ENCODE peak calls at places on chromosome 11, in five cellular contexts. Z is HFFc6, R is astrocyte of the cerebellum, J is thoracic aorta, K is heart right ventricle. U is an unnamed sample.

GRCh38 chr11:8258771-8259170 is 4.9 kb downstream of the LMO1 start:
- DNase-seq in Z (peak), R (peak), J (no peak), K (no peak), U (peak)

GRCh38 chr11:76419896-76420295 is 24.9 kb upstream of the EMSY start:
- DNase-seq in Z (no peak), R (no peak), J (no peak), K (no peak), U (no peak)

GRCh38 chr11:45933131-45933821 is 10.8 kb downstream of the LARGE2 start:
- DNase-seq in Z (peak), R (peak), J (no peak), K (no peak), U (no peak)

GRCh38 chr11:76496174-76496573 is 51.4 kb downstream of the EMSY start:
- DNase-seq in Z (no peak), R (no peak), J (no peak), K (no peak), U (no peak)

GRCh38 chr11:70618471-70619101 is 220.3 kb downstream of the CTTN start:
- DNase-seq in Z (no peak), R (no peak), J (no peak), K (no peak), U (peak)

GRCh38 chr11:62547691-62548281 is 1.2 kb upstream of the AHNAK start:
- DNase-seq in Z (no peak), R (no peak), J (no peak), K (peak), U (no peak)

GRCh38 chr11:288328-289144 is at the start of gene PGGHG:
- DNase-seq in Z (no peak), R (no peak), J (no peak), K (peak), U (no peak)

GRCh38 chr11:128506999-128507591 is 80.3 kb downstream of the ETS1 start:
- DNase-seq in Z (peak), R (peak), J (peak), K (peak), U (peak)

GRCh38 chr11:32088117-32088941 is 2.5 kb upstream of the RCN1 start:
- DNase-seq in Z (peak), R (peak), J (peak), K (peak), U (peak)

GRCh38 chr11:74269161-74269809 is 42.2 kb downstream of the P4HA3 start:
- DNase-seq in Z (no peak), R (no peak), J (no peak), K (no peak), U (no peak)

GRCh38 chr11:134634897-134635831 is 223.1 kb upstream of the B3GAT1 start:
- DNase-seq in Z (no peak), R (no peak), J (no peak), K (no peak), U (no peak)

GRCh38 chr11:75301602-75302345 is 49.7 kb downstream of the ARRB1 start:
- DNase-seq in Z (no peak), R (no peak), J (no peak), K (no peak), U (no peak)

GRCh38 chr11:34053161-34053686 is 1.7 kb downstream of the CAPRIN1 start:
- DNase-seq in Z (peak), R (peak), J (peak), K (peak), U (no peak)

GRCh38 chr11:29634744-29635143 is 382.1 kb downstream of the KCNA4 start:
- DNase-seq in Z (no peak), R (no peak), J (no peak), K (no peak), U (no peak)

GRCh38 chr11:832529-833113 is at the start of gene CD151:
- DNase-seq in Z (no peak), R (no peak), J (no peak), K (peak), U (no peak)

GRCh38 chr11:13258855-13259254 is 18.7 kb upstream of the BMAL1 start:
- DNase-seq in Z (no peak), R (no peak), J (no peak), K (no peak), U (no peak)

GRCh38 chr11:65414776-65415498 is 7.7 kb upstream of the NEAT1 start:
- DNase-seq in Z (no peak), R (no peak), J (no peak), K (no peak), U (no peak)

GRCh38 chr11:110121204-110121603 is 28.0 kb downstream of the ZC3H12C start:
- DNase-seq in Z (peak), R (peak), J (no peak), K (no peak), U (peak)

GRCh38 chr11:85764796-85765195 is 46.1 kb downstream of the SYTL2 start:
- DNase-seq in Z (no peak), R (no peak), J (no peak), K (no peak), U (no peak)

GRCh38 chr11:77125191-77125590 is 2.9 kb upstream of the MYO7A start:
- DNase-seq in Z (no peak), R (no peak), J (no peak), K (no peak), U (no peak)

GRCh38 chr11:99739464-99740089 is 718.8 kb downstream of the CNTN5 start:
- DNase-seq in Z (no peak), R (peak), J (no peak), K (no peak), U (peak)
- TF ChIP-seq CTCF in Z (peak), R (peak), J (peak), K (peak), U (peak)

DNA sequence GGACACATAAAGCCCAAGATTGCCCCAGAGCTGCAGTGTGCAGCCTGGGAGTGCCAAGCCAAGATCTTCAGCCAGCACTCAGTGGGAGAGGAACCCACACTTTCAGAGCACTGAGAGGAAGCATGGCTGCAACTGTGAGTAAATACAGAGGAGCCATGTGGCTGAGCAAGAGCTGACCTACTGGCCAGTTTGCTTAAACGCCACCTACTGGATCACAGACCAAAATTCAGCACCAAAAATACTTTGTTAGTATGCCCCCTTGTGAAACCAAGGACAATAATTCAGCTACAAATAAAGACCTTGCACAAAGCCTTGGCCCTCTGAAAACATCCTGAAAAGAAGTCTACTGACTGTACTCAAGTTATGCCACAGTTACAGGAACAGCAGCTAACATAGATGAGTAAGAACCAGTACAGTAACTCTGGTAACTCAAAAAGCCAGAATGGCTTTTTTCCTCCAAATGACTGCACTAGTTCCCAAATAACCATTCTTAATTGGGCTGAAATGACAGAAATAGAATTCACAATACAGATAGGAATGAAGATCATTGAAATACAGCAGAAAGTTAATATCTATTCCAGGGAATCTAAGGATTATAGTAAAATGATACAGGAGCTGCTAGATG is 10.1 kb upstream of the OR4A15 start:
- DNase-seq in Z (no peak), R (no peak), J (no peak), K (no peak), U (no peak)
- TF ChIP-seq CTCF in Z (peak), R (no peak), J (no peak), K (no peak), U (no peak)

GRCh38 chr11:122882809-122883681 is 486 bp downstream of the JHY start:
- DNase-seq in Z (peak), R (no peak), J (no peak), K (peak), U (no peak)

GRCh38 chr11:122882189-122882808 is at the start of gene JHY:
- DNase-seq in Z (no peak), R (no peak), J (no peak), K (no peak), U (no peak)

GRCh38 chr11:122877732-122878131 is 4.8 kb upstream of the JHY start:
- DNase-seq in Z (no peak), R (no peak), J (no peak), K (no peak), U (no peak)

GRCh38 chr11:122883682-122883981 is 1.1 kb downstream of the JHY start:
- DNase-seq in Z (no peak), R (peak), J (no peak), K (no peak), U (peak)

GRCh38 chr11:122879785-122880184 is 2.8 kb upstream of the JHY start:
- DNase-seq in Z (no peak), R (no peak), J (no peak), K (no peak), U (no peak)
- TF ChIP-seq CTCF in Z (no peak), R (peak), J (no peak), K (no peak), U (peak)

GRCh38 chr11:100677796-100678195 is 9.3 kb upstream of the ARHGAP42 start:
- DNase-seq in Z (no peak), R (no peak), J (no peak), K (no peak), U (no peak)
- TF ChIP-seq CTCF in Z (peak), R (no peak), J (no peak), K (no peak), U (no peak)

GRCh38 chr11:63681208-63682044 is at the start of gene RTN3:
- DNase-seq in Z (peak), R (peak), J (peak), K (peak), U (peak)
- TF ChIP-seq CTCF in Z (no peak), R (peak), J (no peak), K (peak), U (no peak)

GRCh38 chr11:118894192-118894591 is 10.5 kb downstream of the CXCR5 start:
- DNase-seq in Z (no peak), R (no peak), J (no peak), K (no peak), U (no peak)

GRCh38 chr11:118896472-118896913 is 12.8 kb downstream of the CXCR5 start:
- DNase-seq in Z (no peak), R (no peak), J (no peak), K (no peak), U (no peak)

GRCh38 chr11:118896921-118897591 is 13.4 kb downstream of the CXCR5 start:
- DNase-seq in Z (no peak), R (no peak), J (no peak), K (no peak), U (no peak)

GRCh38 chr11:118893662-118894061 is 10.0 kb downstream of the CXCR5 start:
- DNase-seq in Z (no peak), R (no peak), J (no peak), K (no peak), U (no peak)

GRCh38 chr11:118895093-118896039 is 11.7 kb downstream of the CXCR5 start:
- DNase-seq in Z (no peak), R (no peak), J (no peak), K (no peak), U (no peak)
- TF ChIP-seq CTCF in Z (no peak), R (no peak), J (no peak), K (no peak), U (no peak)

GRCh38 chr11:47980907-47981621 is 705 bp downstream of the PTPRJ start:
- DNase-seq in Z (peak), R (no peak), J (no peak), K (peak), U (no peak)
- TF ChIP-seq CTCF in Z (peak), R (peak), J (peak), K (no peak), U (peak)